ENCODE peak calls at places on chromosomes 7 and 10, in four cellular contexts. One of them, this sample, is unnamed.

GRCh38 chr7:112053405-112054069 is 152.7 kb downstream of the DOCK4 start:
- DNase-seq in K562: no peak
- DNase-seq in HepG2: no peak
- DNase-seq in SK-N-SH: no peak
- DNase-seq in this sample: no peak

GRCh38 chr7:30163231-30163894 is 28.6 kb downstream of the MTURN start:
- DNase-seq in K562: peak; percentile 25
- DNase-seq in HepG2: peak; percentile 10
- DNase-seq in SK-N-SH: no peak
- DNase-seq in this sample: no peak

GRCh38 chr10:63409465-63410027 is 56.2 kb downstream of the JMJD1C start:
- DNase-seq in K562: no peak
- DNase-seq in HepG2: no peak
- DNase-seq in SK-N-SH: peak; percentile 21
- DNase-seq in this sample: no peak

GRCh38 chr7:72003236-72003635 is 408.9 kb downstream of the CALN1 start:
- DNase-seq in K562: no peak
- DNase-seq in HepG2: no peak
- DNase-seq in SK-N-SH: no peak
- DNase-seq in this sample: no peak

GRCh38 chr10:35446439-35446838 is 110.1 kb downstream of the CCNY start:
- DNase-seq in K562: no peak
- DNase-seq in HepG2: no peak
- DNase-seq in SK-N-SH: no peak
- DNase-seq in this sample: no peak

GRCh38 chr7:101817031-101817929 is at the start of gene CUX1:
- DNase-seq in K562: no peak
- DNase-seq in HepG2: peak; percentile 30
- DNase-seq in SK-N-SH: peak; percentile 75
- DNase-seq in this sample: no peak

GRCh38 chr10:126663880-126664279 is 6.6 kb downstream of the C10orf90 start:
- DNase-seq in K562: no peak
- DNase-seq in HepG2: no peak
- DNase-seq in SK-N-SH: no peak
- DNase-seq in this sample: no peak

GRCh38 chr7:79897166-79897565 is 237.5 kb upstream of the GNAI1 start:
- DNase-seq in K562: no peak
- DNase-seq in HepG2: no peak
- DNase-seq in SK-N-SH: no peak
- DNase-seq in this sample: no peak

GRCh38 chr10:117720931-117721826 is 178.6 kb downstream of the EMX2 start:
- DNase-seq in K562: no peak
- DNase-seq in HepG2: no peak
- DNase-seq in SK-N-SH: no peak
- DNase-seq in this sample: no peak

GRCh38 chr10:93746844-93747284 is 10.9 kb upstream of the LGI1 start:
- DNase-seq in K562: no peak
- DNase-seq in HepG2: peak; percentile 38
- DNase-seq in SK-N-SH: no peak
- DNase-seq in this sample: peak; percentile 42

GRCh38 chr7:79882916-79883315 is 251.7 kb upstream of the GNAI1 start:
- DNase-seq in K562: no peak
- DNase-seq in HepG2: no peak
- DNase-seq in SK-N-SH: no peak
- DNase-seq in this sample: no peak

GRCh38 chr7:11355571-11355970 is 381.9 kb downstream of the PHF14 start:
- DNase-seq in K562: no peak
- DNase-seq in HepG2: no peak
- DNase-seq in SK-N-SH: no peak
- DNase-seq in this sample: no peak

GRCh38 chr7:141617280-141617679 is 66.1 kb downstream of the AGK start:
- DNase-seq in K562: no peak
- DNase-seq in HepG2: no peak
- DNase-seq in SK-N-SH: no peak
- DNase-seq in this sample: no peak

GRCh38 chr7:15567652-15568051 is 5.8 kb upstream of the AGMO start:
- DNase-seq in K562: no peak
- DNase-seq in HepG2: no peak
- DNase-seq in SK-N-SH: no peak
- DNase-seq in this sample: no peak

GRCh38 chr7:15567036-15567435 is 5.2 kb upstream of the AGMO start:
- DNase-seq in K562: no peak
- DNase-seq in HepG2: no peak
- DNase-seq in SK-N-SH: no peak
- DNase-seq in this sample: no peak

GRCh38 chr7:15566476-15566875 is 4.7 kb upstream of the AGMO start:
- DNase-seq in K562: no peak
- DNase-seq in HepG2: no peak
- DNase-seq in SK-N-SH: no peak
- DNase-seq in this sample: no peak

DNA sequence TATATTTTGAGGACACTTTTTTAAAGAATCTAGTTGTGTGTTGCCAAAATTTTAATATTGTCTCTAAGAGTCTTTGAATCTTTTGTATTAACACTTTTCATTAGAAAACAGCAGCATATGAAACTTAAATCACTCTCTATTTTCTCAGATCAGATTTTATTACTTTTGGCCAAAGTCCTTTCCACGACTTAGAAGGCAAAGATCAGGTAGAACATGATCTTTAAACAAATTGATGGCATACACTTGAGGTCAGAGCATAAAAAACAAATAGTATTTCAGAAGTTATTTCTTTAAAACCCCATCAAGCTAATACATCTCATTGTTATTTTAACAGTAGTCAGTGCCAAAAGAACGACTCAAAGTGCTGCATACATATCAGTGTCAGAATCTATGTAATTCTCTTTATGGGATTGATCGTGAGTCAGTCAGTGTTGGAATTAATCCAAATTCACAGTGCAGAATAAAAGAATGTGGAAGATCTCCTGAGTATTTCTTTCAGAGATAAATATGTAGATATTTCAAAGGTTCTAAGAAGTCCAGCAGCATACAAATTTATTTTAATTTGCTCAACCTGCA is 9.6 kb upstream of the AGMO start:
- DNase-seq in K562: no peak
- DNase-seq in HepG2: no peak
- DNase-seq in SK-N-SH: no peak
- DNase-seq in this sample: no peak
- TF ChIP-seq FOXM1 in K562: no peak
- TF ChIP-seq FOXM1 in HepG2: no peak
- TF ChIP-seq FOXM1 in SK-N-SH: no peak
- TF ChIP-seq FOXM1 in this sample: no peak

DNA sequence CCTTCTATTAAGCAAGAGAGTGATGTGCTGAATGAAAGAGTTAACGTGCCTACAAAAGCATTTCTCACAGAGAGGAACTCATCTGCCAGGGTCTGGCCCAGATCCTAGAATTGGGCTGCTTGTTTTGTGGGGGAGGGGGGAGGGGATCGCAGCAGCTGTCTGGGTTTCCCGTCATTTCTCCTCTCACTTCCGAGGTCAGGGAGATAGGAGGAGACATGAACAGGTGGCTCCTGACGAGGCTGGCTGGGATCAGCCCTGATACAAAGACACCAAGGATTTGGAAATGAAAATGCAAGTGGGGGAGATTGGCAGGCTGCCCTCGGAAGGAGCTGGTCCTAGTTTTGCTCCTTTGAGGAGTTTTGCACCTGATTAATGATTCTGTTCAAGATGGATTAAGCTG is 86.7 kb upstream of the KMT2C start:
- DNase-seq in K562: no peak
- DNase-seq in HepG2: no peak
- DNase-seq in SK-N-SH: peak; percentile 54
- DNase-seq in this sample: no peak
- TF ChIP-seq FOXM1 in K562: no peak
- TF ChIP-seq FOXM1 in HepG2: no peak
- TF ChIP-seq FOXM1 in SK-N-SH: no peak
- TF ChIP-seq FOXM1 in this sample: no peak

DNA sequence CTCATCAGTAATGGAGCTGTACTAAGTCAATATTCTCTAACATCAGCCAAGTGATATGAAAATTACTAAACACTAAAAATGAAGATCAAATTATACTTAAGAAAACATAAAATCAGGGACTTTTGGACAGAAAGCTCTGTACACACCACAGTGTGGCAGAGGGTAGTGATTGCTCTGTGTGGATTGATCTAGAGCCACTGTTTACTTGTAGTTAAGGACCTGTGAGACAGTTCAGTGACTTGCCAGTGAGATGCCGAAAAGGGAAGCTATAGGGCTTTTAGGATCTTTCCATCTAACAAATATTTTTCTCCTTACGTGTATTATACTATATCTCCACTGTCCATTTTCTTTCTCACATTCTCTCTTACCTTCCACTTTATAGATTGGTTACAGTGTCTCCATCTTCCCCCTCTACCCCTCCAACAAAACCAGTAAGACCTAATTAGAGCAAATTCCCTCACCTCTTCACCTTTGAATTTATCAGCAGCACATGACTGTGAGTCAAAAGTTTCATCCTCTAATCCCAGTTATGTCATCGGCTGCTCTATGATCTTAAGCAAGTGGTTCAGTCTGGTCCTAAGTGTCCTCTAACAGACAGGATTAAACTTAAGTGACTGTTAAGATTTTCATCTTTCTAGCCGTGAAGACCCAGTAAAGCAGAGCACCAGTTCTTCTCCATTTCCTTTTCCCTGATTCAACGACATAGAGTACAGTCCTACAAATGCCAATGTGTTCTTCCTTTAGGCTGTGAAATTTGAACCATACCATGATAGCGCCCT is 6.9 kb downstream of the PIK3CG start:
- DNase-seq in K562: no peak
- DNase-seq in HepG2: no peak
- DNase-seq in SK-N-SH: no peak
- DNase-seq in this sample: no peak
- TF ChIP-seq FOXM1 in K562: no peak
- TF ChIP-seq FOXM1 in HepG2: no peak
- TF ChIP-seq FOXM1 in SK-N-SH: no peak
- TF ChIP-seq FOXM1 in this sample: no peak

GRCh38 chr10:79234391-79235318 is 112.6 kb upstream of the PPIF start:
- DNase-seq in K562: no peak
- DNase-seq in HepG2: no peak
- DNase-seq in SK-N-SH: no peak
- DNase-seq in this sample: no peak
- TF ChIP-seq FOXM1 in K562: no peak
- TF ChIP-seq FOXM1 in HepG2: no peak
- TF ChIP-seq FOXM1 in SK-N-SH: no peak
- TF ChIP-seq FOXM1 in this sample: no peak

GRCh38 chr10:100569687-100570517 is 34.2 kb downstream of the HIF1AN start:
- DNase-seq in K562: peak; percentile 29
- DNase-seq in HepG2: peak; percentile 43
- DNase-seq in SK-N-SH: peak; percentile 27
- DNase-seq in this sample: peak; percentile 51
- TF ChIP-seq FOXM1 in K562: no peak
- TF ChIP-seq FOXM1 in HepG2: no peak
- TF ChIP-seq FOXM1 in SK-N-SH: no peak
- TF ChIP-seq FOXM1 in this sample: no peak

GRCh38 chr7:107661081-107661864 is 645 bp downstream of the SLC26A4 start:
- DNase-seq in K562: no peak
- DNase-seq in HepG2: peak; percentile 37
- DNase-seq in SK-N-SH: peak; percentile 84
- DNase-seq in this sample: peak; percentile 63
- TF ChIP-seq FOXM1 in K562: no peak
- TF ChIP-seq FOXM1 in HepG2: no peak
- TF ChIP-seq FOXM1 in SK-N-SH: no peak
- TF ChIP-seq FOXM1 in this sample: no peak

GRCh38 chr7:25864511-25864910 is 287.5 kb upstream of the NFE2L3 start:
- DNase-seq in K562: no peak
- DNase-seq in HepG2: no peak
- DNase-seq in SK-N-SH: no peak
- DNase-seq in this sample: no peak
- TF ChIP-seq FOXM1 in K562: no peak
- TF ChIP-seq FOXM1 in HepG2: no peak
- TF ChIP-seq FOXM1 in SK-N-SH: no peak
- TF ChIP-seq FOXM1 in this sample: no peak

GRCh38 chr7:12709731-12710502 is 22.5 kb downstream of the ARL4A start:
- DNase-seq in K562: no peak
- DNase-seq in HepG2: no peak
- DNase-seq in SK-N-SH: no peak
- DNase-seq in this sample: no peak
- TF ChIP-seq FOXM1 in K562: no peak
- TF ChIP-seq FOXM1 in HepG2: no peak
- TF ChIP-seq FOXM1 in SK-N-SH: no peak
- TF ChIP-seq FOXM1 in this sample: no peak

GRCh38 chr7:2104107-2104710 is 128.5 kb downstream of the MAD1L1 start:
- DNase-seq in K562: peak; percentile 95
- DNase-seq in HepG2: peak; percentile 51
- DNase-seq in SK-N-SH: peak; percentile 99
- DNase-seq in this sample: peak; percentile 76
- TF ChIP-seq FOXM1 in K562: no peak
- TF ChIP-seq FOXM1 in HepG2: no peak
- TF ChIP-seq FOXM1 in SK-N-SH: no peak
- TF ChIP-seq FOXM1 in this sample: no peak

GRCh38 chr7:130392456-130392860 is 12.2 kb downstream of the CPA1 start:
- DNase-seq in K562: no peak
- DNase-seq in HepG2: no peak
- DNase-seq in SK-N-SH: no peak
- DNase-seq in this sample: no peak
- TF ChIP-seq FOXM1 in K562: no peak
- TF ChIP-seq FOXM1 in HepG2: no peak
- TF ChIP-seq FOXM1 in SK-N-SH: no peak
- TF ChIP-seq FOXM1 in this sample: no peak

This sample was measured in HEK293T.